ENCODE peak calls at places on chromosomes 5 and 9, in five cellular contexts. F is effector memory CD8-positive, alpha-beta T cell; D is ureter; J is glomerular endothelial cell; C is NCI-H1105. X is an unnamed sample.

GRCh38 chr5:172678902-172679301 is 37.8 kb downstream of the NEURL1B start:
- DNase-seq in F (no peak), D (peak; percentile 79), J (no peak), C (peak; percentile 7), X (no peak)

GRCh38 chr9:137149942-137150484 is 11.1 kb downstream of the GRIN1 start:
- DNase-seq in F (no peak), D (no peak), J (no peak), C (no peak), X (no peak)

GRCh38 chr9:125146247-125146646 is 2.9 kb upstream of the SCAI start:
- DNase-seq in F (no peak), D (no peak), J (no peak), C (no peak), X (no peak)

GRCh38 chr9:32844259-32844658 is 60.9 kb downstream of the TMEM215 start:
- DNase-seq in F (no peak), D (no peak), J (no peak), C (no peak), X (no peak)

GRCh38 chr5:53543401-53543800 is 17.0 kb upstream of the NDUFS4 start:
- DNase-seq in F (no peak), D (no peak), J (no peak), C (no peak), X (no peak)

GRCh38 chr5:1294839-1295649 is at the start of gene TERT:
- DNase-seq in F (no peak), D (no peak), J (no peak), C (no peak), X (peak; percentile 82)

GRCh38 chr5:6043491-6044310 is 334.6 kb downstream of the MED10 start:
- DNase-seq in F (no peak), D (no peak), J (no peak), C (no peak), X (no peak)

GRCh38 chr5:15937708-15938107 is 241.9 kb downstream of the MARCHF11 start:
- DNase-seq in F (no peak), D (no peak), J (no peak), C (no peak), X (no peak)

GRCh38 chr5:107282061-107282460 is 388.7 kb downstream of the EFNA5 start:
- DNase-seq in F (no peak), D (no peak), J (no peak), C (no peak), X (no peak)

GRCh38 chr5:16456103-16456832 is 9.3 kb downstream of the ZNF622 start:
- DNase-seq in F (peak; percentile 41), D (no peak), J (peak; percentile 65), C (peak; percentile 62), X (peak; percentile 33)

GRCh38 chr5:96816430-96816939 is 8.7 kb upstream of the ERAP1 start:
- DNase-seq in F (peak; percentile 69), D (no peak), J (no peak), C (no peak), X (no peak)

GRCh38 chr9:33820231-33820745 is 3.3 kb downstream of the UBE2R2 start:
- DNase-seq in F (no peak), D (no peak), J (no peak), C (no peak), X (no peak)

X was measured in lower leg skin.